ENCODE peak calls at places on chromosomes 16 and 17, in five cellular contexts. X is CD8-positive, alpha-beta T cell; A is tibial nerve; S is endodermal cell; Z is effector memory CD4-positive, alpha-beta T cell. C is an unnamed sample. For H3K27me3 and H3K36me3, the result is how much of the 10 kb centered on the place peaks cover.

GRCh38 chr16:77171750-77172635 is 19.0 kb upstream of the MON1B start:
- DNase-seq in Z (no peak), X (no peak), A (no peak), S (peak), C (peak)

GRCh38 chr16:73536931-73537330 is 489.0 kb upstream of the ZFHX3 start:
- DNase-seq in X (no peak), A (no peak), Z (no peak), S (no peak), C (no peak)

GRCh38 chr17:68399638-68400403 is 57.5 kb downstream of the WIPI1 start:
- DNase-seq in A (no peak), Z (no peak), X (no peak), S (peak), C (no peak)

GRCh38 chr16:67207857-67208524 is 9.1 kb downstream of the ELMO3 start:
- DNase-seq in X (no peak), Z (no peak), A (no peak), S (no peak), C (no peak)

GRCh38 chr16:25798065-25798464 is 106.3 kb downstream of the HS3ST4 start:
- DNase-seq in A (no peak), X (no peak), S (no peak), Z (no peak), C (no peak)

GRCh38 chr17:40121886-40122465 is at the start of gene MSL1:
- DNase-seq in Z (peak), S (peak), A (peak), X (peak), C (peak)

GRCh38 chr16:16861546-16861945 is 482.6 kb downstream of the NPIPA7 start:
- DNase-seq in Z (no peak), A (no peak), S (peak), X (peak), C (peak)

GRCh38 chr17:34981538-34982241 is 1.4 kb downstream of the LIG3 start:
- DNase-seq in X (no peak), Z (no peak), S (no peak), A (no peak), C (peak)

GRCh38 chr17:46772879-46773620 is 45.4 kb downstream of the WNT3 start:
- DNase-seq in S (peak), A (no peak), Z (no peak), X (no peak), C (peak)

GRCh38 chr17:28547623-28548416 is 4.6 kb downstream of the UNC119 start:
- DNase-seq in X (peak), Z (peak), A (peak), S (peak), C (peak)

DNA sequence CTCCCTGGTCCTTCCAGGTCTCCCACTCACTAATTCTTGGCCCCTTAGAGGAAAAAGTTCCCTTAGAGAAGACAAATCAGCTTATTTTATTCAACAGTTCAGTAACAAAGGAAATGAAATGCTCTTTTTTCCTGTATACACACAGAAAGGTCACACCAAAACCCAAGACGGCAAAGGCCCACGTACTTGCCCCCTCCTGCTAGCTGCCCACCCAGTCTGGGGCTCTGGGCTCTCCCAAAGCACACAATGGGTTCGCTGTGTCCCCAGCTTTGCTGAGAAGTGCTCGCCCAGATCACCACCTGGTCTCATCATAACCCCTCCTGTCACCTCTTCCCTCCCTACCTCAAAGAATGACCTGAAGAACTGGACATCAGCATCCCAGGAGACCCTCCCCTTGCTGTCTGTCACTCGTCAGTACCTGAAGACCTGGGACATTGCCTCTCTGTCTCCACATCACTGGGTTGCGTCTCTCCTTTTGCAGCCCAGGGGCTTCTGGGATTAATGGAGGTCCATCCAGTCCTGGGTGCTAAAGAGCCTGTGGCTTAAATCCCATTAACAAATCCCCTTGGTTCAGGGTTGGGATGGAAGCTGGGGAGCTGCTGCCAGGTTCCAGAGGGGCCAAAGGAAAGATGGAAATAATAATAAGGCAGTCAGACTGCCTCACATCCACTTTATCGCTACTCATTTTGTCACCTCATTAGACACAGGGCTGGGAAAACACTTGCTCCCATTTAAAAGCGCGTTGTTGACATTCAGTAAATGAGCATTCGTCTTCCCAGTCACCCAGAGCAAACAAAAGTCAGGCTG is 3.3 kb downstream of the SLC6A4 start:
- DNase-seq in X (no peak), A (no peak), S (peak), Z (no peak), C (peak)
- H3K27me3 ChIP-seq in X (under half), A (under half), S (half or more), Z (under half), C (under half)

GRCh38 chr16:11493531-11493929 is 93.2 kb downstream of the LITAF start:
- DNase-seq in S (no peak), A (no peak), Z (no peak), X (no peak), C (peak)

GRCh38 chr16:11495066-11495407 is 91.7 kb downstream of the LITAF start:
- DNase-seq in X (no peak), S (no peak), A (no peak), Z (no peak), C (no peak)

GRCh38 chr16:11492808-11493530 is 93.8 kb downstream of the LITAF start:
- DNase-seq in X (no peak), A (no peak), Z (no peak), S (no peak), C (no peak)

GRCh38 chr16:11494029-11494428 is 92.7 kb downstream of the LITAF start:
- DNase-seq in A (no peak), S (peak), X (no peak), Z (no peak), C (peak)

DNA sequence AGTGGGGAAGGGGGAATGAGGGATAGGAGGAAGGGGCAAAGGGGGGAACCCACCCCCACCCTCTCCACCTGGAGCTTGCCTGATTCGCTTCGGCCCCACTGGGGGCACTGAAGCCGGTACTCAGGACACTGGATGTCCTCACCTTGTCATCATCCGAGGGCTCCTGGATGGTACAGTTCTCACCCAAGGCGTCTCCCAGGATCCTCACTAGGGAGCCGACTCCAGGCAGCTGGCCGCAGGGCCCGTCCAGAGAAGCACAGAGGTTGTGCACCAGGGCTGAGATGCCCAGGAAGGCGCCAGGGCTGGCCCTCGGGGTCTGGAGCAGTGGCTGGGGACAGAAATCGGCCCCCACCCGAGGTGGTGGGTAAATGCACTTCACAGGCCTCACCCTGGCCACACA is 92.3 kb downstream of the LITAF start:
- DNase-seq in X (no peak), Z (no peak), S (peak), A (no peak), C (no peak)
- H3K4me3 ChIP-seq in X (no peak), Z (no peak), S (no peak), A (no peak), C (no peak)

GRCh38 chr16:81655474-81656162 is 123.5 kb upstream of the PLCG2 start:
- DNase-seq in Z (no peak), A (no peak), S (no peak), X (no peak), C (no peak)

GRCh38 chr16:81659249-81659648 is 119.8 kb upstream of the PLCG2 start:
- DNase-seq in X (no peak), Z (no peak), A (no peak), S (no peak), C (no peak)

GRCh38 chr16:81657731-81658130 is 121.4 kb upstream of the PLCG2 start:
- DNase-seq in Z (no peak), X (no peak), A (peak), S (no peak), C (no peak)

GRCh38 chr16:81658373-81658772 is 120.7 kb upstream of the PLCG2 start:
- DNase-seq in X (no peak), S (no peak), A (no peak), Z (no peak), C (no peak)

DNA sequence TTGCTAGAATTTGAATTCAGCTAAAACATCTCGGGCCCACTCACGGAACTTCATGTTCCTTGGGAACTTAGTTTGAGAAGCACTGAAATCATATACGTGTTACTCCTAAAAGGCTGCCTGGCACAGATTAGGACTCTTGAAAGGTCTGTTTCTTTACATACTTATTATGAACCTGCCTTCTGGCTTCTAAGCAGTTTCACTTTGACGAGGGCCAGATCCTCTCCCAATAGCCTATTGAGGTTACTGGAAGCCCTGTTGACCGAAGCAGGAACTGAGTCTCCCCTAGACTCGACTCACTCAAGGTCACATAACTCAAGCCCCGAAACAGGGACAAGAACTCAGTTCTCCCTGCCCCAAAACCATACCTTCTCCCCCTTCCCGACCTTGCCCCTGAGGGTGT is 121.9 kb upstream of the PLCG2 start:
- DNase-seq in A (no peak), X (no peak), S (no peak), Z (no peak), C (no peak)
- H3K36me3 ChIP-seq in A (under half), X (under half), S (under half), Z (under half), C (under half)

DNA sequence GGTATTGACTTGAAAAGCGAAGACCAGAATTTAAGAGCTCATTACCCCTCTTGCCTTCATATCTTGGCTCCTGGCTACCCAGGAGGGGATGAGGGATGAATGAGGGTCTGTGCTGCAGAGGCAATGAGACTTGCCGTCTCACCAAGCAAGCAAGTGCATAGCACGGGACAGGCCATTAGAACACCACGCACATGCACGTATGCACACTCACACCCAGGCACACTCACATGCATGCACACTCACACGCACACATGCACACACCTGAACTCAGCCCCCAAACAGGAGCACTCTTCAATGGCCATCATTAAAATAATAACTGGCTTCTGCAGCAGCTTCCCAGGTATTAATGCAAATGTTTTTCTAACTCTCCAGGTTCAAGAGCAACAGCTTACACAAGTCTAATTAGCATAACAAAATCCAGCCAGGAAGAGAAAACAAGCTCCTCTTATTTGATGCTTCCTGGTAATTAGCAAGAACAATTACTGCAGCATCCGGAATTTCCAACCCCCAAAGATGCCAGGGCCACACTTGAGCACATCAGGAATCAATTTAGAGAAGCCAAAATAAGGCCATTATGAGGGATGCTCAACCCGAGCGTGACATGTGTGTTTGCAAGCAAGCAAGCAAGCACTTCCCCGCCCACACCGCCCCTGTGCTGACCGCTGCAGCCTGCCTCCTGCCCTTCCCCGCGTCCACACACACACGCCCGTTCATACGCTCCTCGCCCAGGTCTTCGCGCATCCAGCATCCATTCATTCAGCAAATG is 171.6 kb upstream of the TNRC6C start:
- DNase-seq in A (no peak), Z (no peak), S (peak), X (no peak), C (peak)
- H3K27me3 ChIP-seq in A (under half), Z (under half), S (half or more), X (under half), C (half or more)

GRCh38 chr16:50560903-50561863 is 13.0 kb downstream of the NKD1 start:
- DNase-seq in S (no peak), A (no peak), Z (no peak), X (no peak), C (no peak)

GRCh38 chr16:50559804-50560514 is 11.8 kb downstream of the NKD1 start:
- DNase-seq in X (no peak), Z (no peak), A (no peak), S (no peak), C (no peak)

GRCh38 chr16:50565428-50565827 is 17.2 kb downstream of the NKD1 start:
- DNase-seq in X (no peak), S (no peak), A (no peak), Z (no peak), C (no peak)

GRCh38 chr16:50563989-50564388 is 15.8 kb downstream of the NKD1 start:
- DNase-seq in A (no peak), X (no peak), S (no peak), Z (no peak), C (no peak)

DNA sequence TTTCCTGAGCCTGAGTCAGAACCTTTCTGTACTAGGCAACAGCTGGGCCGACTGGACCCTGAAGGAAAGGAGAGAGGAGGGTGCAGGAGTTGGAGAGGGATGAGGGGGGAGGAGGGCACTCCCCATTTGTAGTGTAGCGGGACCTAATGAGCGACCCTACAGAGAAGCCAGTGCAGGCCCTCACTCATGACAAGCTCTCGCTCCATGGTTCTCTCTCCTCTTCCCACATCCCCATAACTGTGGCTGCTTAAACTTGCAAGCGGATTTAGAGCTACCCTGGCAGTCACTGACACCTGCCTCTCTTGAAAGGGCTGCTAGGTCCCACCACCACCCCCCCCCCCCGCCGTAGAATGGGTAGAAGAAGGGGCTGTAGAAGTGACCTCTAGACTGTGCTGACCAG is 14.5 kb downstream of the NKD1 start:
- DNase-seq in X (no peak), Z (no peak), A (no peak), S (no peak), C (no peak)
- H3K4me3 ChIP-seq in X (no peak), Z (no peak), A (no peak), S (no peak), C (no peak)